ENCODE peak calls at places on chromosomes 3 and 15, in seven cellular contexts. V is breast epithelium; W is nephron progenitor cell; P is A549; H is naive thymus-derived CD8-positive, alpha-beta T cell; C is CD14-positive monocyte; J is NCI-H69. D is an unnamed sample.

GRCh38 chr15:100592898-100593297 is 9.1 kb downstream of the LINS1 start:
- DNase-seq in P (no peak), H (no peak), V (no peak), C (no peak), W (no peak), J (no peak), D (no peak)

GRCh38 chr3:99868438-99868723 is 50.7 kb downstream of the CMSS1 start:
- DNase-seq in P (peak; percentile 7), V (no peak), C (no peak), J (peak; percentile 59), W (no peak), H (no peak), D (peak; percentile 7)

GRCh38 chr3:15805756-15806266 is 8.0 kb upstream of the ANKRD28 start:
- DNase-seq in P (peak; percentile 50), J (no peak), H (no peak), W (no peak), V (no peak), C (no peak), D (no peak)

GRCh38 chr15:56832125-56832524 is 86.3 kb upstream of the TCF12 start:
- DNase-seq in J (no peak), H (no peak), C (no peak), V (peak; percentile 75), P (peak; percentile 41), W (no peak), D (no peak)

GRCh38 chr15:89457086-89457485 is 39.3 kb downstream of the RHCG start:
- DNase-seq in V (no peak), W (no peak), H (no peak), J (peak; percentile 44), P (peak; percentile 77), C (no peak), D (no peak)

GRCh38 chr3:118932822-118933558 is 101.7 kb downstream of the IGSF11 start:
- DNase-seq in V (no peak), C (no peak), P (no peak), H (no peak), W (no peak), J (no peak), D (no peak)

GRCh38 chr3:149596136-149596770 is 61.6 kb downstream of the WWTR1 start:
- DNase-seq in P (no peak), C (no peak), W (no peak), V (no peak), H (no peak), J (no peak), D (no peak)

GRCh38 chr3:157631468-157631867 is 128.3 kb upstream of the VEPH1 start:
- DNase-seq in P (no peak), J (peak; percentile 48), W (no peak), H (no peak), V (no peak), C (no peak), D (no peak)

GRCh38 chr3:66397745-66398144 is 103.1 kb downstream of the LRIG1 start:
- DNase-seq in V (no peak), W (no peak), H (no peak), C (peak; percentile 59), J (peak; percentile 10), P (no peak), D (no peak)

GRCh38 chr15:84840255-84840654 is 23.1 kb downstream of the ALPK3 start:
- DNase-seq in V (no peak), J (no peak), W (no peak), C (no peak), P (no peak), H (no peak), D (no peak)

GRCh38 chr3:27508421-27508820 is 24.2 kb upstream of the SLC4A7 start:
- DNase-seq in C (no peak), W (no peak), P (no peak), V (no peak), J (no peak), H (no peak), D (no peak)

GRCh38 chr3:43818229-43818628 is 127.5 kb downstream of the ABHD5 start:
- DNase-seq in P (no peak), W (no peak), H (no peak), J (no peak), C (no peak), V (no peak), D (no peak)

GRCh38 chr3:154338570-154338969 is 14.3 kb upstream of the DHX36 start:
- DNase-seq in C (no peak), W (no peak), V (no peak), P (no peak), H (no peak), J (no peak), D (no peak)

GRCh38 chr3:127105996-127106855 is 86.7 kb upstream of the PRR23E start:
- DNase-seq in W (no peak), J (no peak), V (peak; percentile 31), P (no peak), H (no peak), C (no peak), D (no peak)

GRCh38 chr3:184760337-184761119 is 48.7 kb upstream of the MAGEF1 start:
- DNase-seq in J (no peak), P (no peak), C (no peak), V (no peak), W (no peak), H (no peak), D (no peak)

GRCh38 chr15:100923076-100923475 is 3.9 kb downstream of the LRRK1 start:
- DNase-seq in V (no peak), P (no peak), J (no peak), W (no peak), C (no peak), H (no peak), D (no peak)

GRCh38 chr3:102158080-102158756 is 276.6 kb upstream of the ZPLD1 start:
- DNase-seq in J (no peak), C (no peak), W (no peak), P (no peak), V (no peak), H (no peak), D (no peak)

GRCh38 chr3:186432944-186433732 is 71.1 kb upstream of the DGKG start:
- DNase-seq in W (no peak), H (no peak), P (no peak), J (no peak), C (no peak), V (no peak), D (no peak)

GRCh38 chr15:63870403-63871209 is 36.9 kb upstream of the HERC1 start:
- DNase-seq in W (peak; percentile 68), J (no peak), H (no peak), P (peak; percentile 51), C (no peak), V (no peak), D (no peak)

GRCh38 chr3:184734903-184735630 is 23.2 kb upstream of the MAGEF1 start:
- DNase-seq in V (peak; percentile 9), P (no peak), H (peak; percentile 16), J (no peak), C (no peak), W (no peak), D (no peak)

GRCh38 chr15:80059786-80060489 is 462 bp downstream of the ZFAND6 start:
- DNase-seq in C (peak; percentile 50), J (peak; percentile 88), V (no peak), H (peak; percentile 57), W (peak; percentile 83), P (peak; percentile 62), D (no peak)

GRCh38 chr3:194688207-194688711 is 2.6 kb downstream of the FAM43A start:
- DNase-seq in J (peak; percentile 82), W (no peak), H (no peak), V (no peak), C (peak; percentile 52), P (no peak), D (no peak)

GRCh38 chr3:108100906-108101305 is 10.1 kb upstream of the CD47 start:
- DNase-seq in C (no peak), W (no peak), J (peak; percentile 91), P (no peak), H (no peak), V (no peak), D (peak; percentile 32)

GRCh38 chr15:87142096-87142495 is 1062.4 kb downstream of the AGBL1 start:
- DNase-seq in P (no peak), C (no peak), W (no peak), V (no peak), J (no peak), H (no peak), D (no peak)

GRCh38 chr3:59566481-59566975 is 516.7 kb upstream of the CFAP20DC start:
- DNase-seq in J (no peak), C (no peak), H (no peak), V (no peak), W (no peak), P (no peak), D (no peak)

GRCh38 chr3:105526349-105527111 is 159.8 kb downstream of the ALCAM start:
- DNase-seq in V (no peak), J (peak; percentile 61), W (no peak), C (no peak), P (no peak), H (no peak), D (no peak)

GRCh38 chr15:59300618-59301139 is 72.0 kb downstream of the MYO1E start:
- DNase-seq in V (no peak), H (no peak), W (no peak), J (peak; percentile 66), C (no peak), P (peak; percentile 65), D (no peak)

GRCh38 chr3:177835917-177836316 is 638.6 kb upstream of the TBL1XR1 start:
- DNase-seq in J (peak; percentile 9), H (no peak), W (no peak), P (no peak), C (no peak), V (no peak), D (no peak)

GRCh38 chr3:133367956-133368355 is 31.9 kb upstream of the BFSP2 start:
- DNase-seq in V (no peak), P (no peak), W (no peak), C (no peak), J (no peak), H (no peak), D (no peak)

GRCh38 chr3:128616516-128617269 is 33.9 kb downstream of the RPN1 start:
- DNase-seq in P (no peak), J (no peak), W (no peak), H (no peak), C (no peak), V (peak; percentile 40), D (no peak)

GRCh38 chr15:58257776-58258325 is 119.7 kb downstream of the AQP9 start:
- DNase-seq in W (no peak), V (no peak), J (peak; percentile 69), H (no peak), C (no peak), P (no peak), D (no peak)

GRCh38 chr3:135229018-135229495 is 434.0 kb downstream of the EPHB1 start:
- DNase-seq in W (no peak), C (no peak), J (peak; percentile 97), P (no peak), H (no peak), V (no peak), D (no peak)

GRCh38 chr3:136134091-136134490 is 62.0 kb downstream of the MSL2 start:
- DNase-seq in V (no peak), J (no peak), P (no peak), C (no peak), W (no peak), H (no peak), D (no peak)

D was measured in activated T-helper 1 cell treated with anti-CD3 and anti-CD28 coated beads, Interleukin-12 subunit alpha, Interleukin-12 subunit beta, Interleukin-2, Interleukin-4 antibody, amounts not matched to agents 30 ng/mL and 10 ng/mL and 1 ng/mL, durations not matched to agents 14 hours and 24 hours and 36 hours.